ENCODE peak calls at places on chromosomes 13 and 19, in seven cellular contexts. G is naive thymus-derived CD8-positive, alpha-beta T cell; L is activated CD4-positive, alpha-beta T cell treated with anti-CD3 and anti-CD28 coated beads for 24 hours; X is iPS-NIHi11; J is activated naive CD4-positive, alpha-beta T cell treated with anti-CD3 and anti-CD28 coated beads, Interleukin-2, amount 50 U/mL, for 16 hours; O is RPMI8226; C is globus pallidus. P is an unnamed sample.

GRCh38 chr13:67281476-67281875 is 51.3 kb upstream of the PCDH9 start:
- DNase-seq in C (no peak), J (no peak), G (no peak), X (no peak), L (no peak), O (no peak), P (no peak)

GRCh38 chr13:78193853-78194252 is 275.2 kb upstream of the EDNRB start:
- DNase-seq in X (no peak), J (no peak), C (no peak), G (no peak), O (no peak), L (no peak), P (no peak)

GRCh38 chr13:113846639-113847318 is 17.1 kb downstream of the GAS6 start:
- DNase-seq in C (no peak), J (peak), G (peak), X (no peak), L (no peak), O (peak), P (no peak)

GRCh38 chr13:112545866-112546265 is 42.1 kb downstream of the TUBGCP3 start:
- DNase-seq in L (no peak), J (no peak), C (no peak), G (no peak), X (no peak), O (no peak), P (no peak)

GRCh38 chr19:9673912-9674668 is 810 bp downstream of the ZNF562 start:
- DNase-seq in X (no peak), J (peak), C (no peak), O (no peak), G (no peak), L (peak), P (peak)

GRCh38 chr13:113939129-113939904 is 34.6 kb downstream of the C13orf46 start:
- DNase-seq in J (no peak), O (no peak), X (no peak), C (no peak), G (peak), L (no peak), P (no peak)

GRCh38 chr13:77326905-77327604 is at the start of gene MYCBP2:
- DNase-seq in J (peak), C (peak), X (peak), O (peak), G (peak), L (peak), P (peak)

GRCh38 chr13:113152894-113153809 is 5.3 kb upstream of the PROZ start:
- DNase-seq in J (no peak), C (peak), O (no peak), G (no peak), X (no peak), L (no peak), P (peak)

GRCh38 chr19:31073485-31074221 is 275.6 kb downstream of the TSHZ3 start:
- DNase-seq in J (no peak), O (no peak), X (peak), C (no peak), G (no peak), L (no peak), P (no peak)

GRCh38 chr19:13033819-13034611 is 38.7 kb downstream of the NFIX start:
- DNase-seq in J (peak), G (peak), O (peak), X (peak), C (peak), L (peak), P (peak)

GRCh38 chr19:52991021-52991420 is 22.7 kb upstream of the ERVV-1 start:
- DNase-seq in L (no peak), C (no peak), G (no peak), J (no peak), O (no peak), X (no peak), P (no peak)

GRCh38 chr13:63481334-63481733 is 2065.7 kb upstream of the PCDH20 start:
- DNase-seq in L (no peak), C (no peak), J (no peak), G (no peak), O (no peak), X (no peak), P (no peak)

GRCh38 chr13:64234255-64234654 is 2818.6 kb upstream of the PCDH20 start:
- DNase-seq in L (no peak), C (no peak), O (no peak), J (no peak), X (no peak), G (no peak), P (no peak)

GRCh38 chr19:38713227-38713649 is 31.0 kb downstream of the CAPN12 start:
- DNase-seq in C (no peak), O (no peak), X (no peak), J (no peak), G (no peak), L (no peak), P (no peak)

GRCh38 chr19:5155586-5156210 is 184.9 kb downstream of the PTPRS start:
- DNase-seq in J (no peak), C (no peak), O (no peak), G (no peak), X (no peak), L (no peak), P (no peak)

GRCh38 chr13:73364706-73365105 is 305.9 kb downstream of the KLF5 start:
- DNase-seq in X (no peak), C (no peak), G (no peak), O (no peak), L (no peak), J (no peak), P (no peak)

GRCh38 chr19:4507804-4508203 is 10.5 kb downstream of the PLIN4 start:
- DNase-seq in O (no peak), X (no peak), J (no peak), L (no peak), G (no peak), C (no peak), P (no peak)

GRCh38 chr19:37513397-37513796 is 6.7 kb downstream of the ZNF793 start:
- DNase-seq in L (no peak), G (no peak), O (no peak), X (no peak), C (no peak), J (no peak), P (no peak)

GRCh38 chr13:95710313-95710712 is 33.4 kb downstream of the DNAJC3 start:
- DNase-seq in G (no peak), X (no peak), J (no peak), L (no peak), O (no peak), C (no peak), P (no peak)

GRCh38 chr13:46593403-46593802 is 40.4 kb downstream of the LRCH1 start:
- DNase-seq in J (peak), C (no peak), O (no peak), L (peak), G (peak), X (no peak), P (no peak)

GRCh38 chr19:48794291-48794690 is 16.5 kb downstream of the BCAT2 start:
- DNase-seq in X (no peak), J (no peak), O (no peak), G (no peak), C (no peak), L (no peak), P (no peak)

GRCh38 chr19:16016226-16017137 is 59.8 kb upstream of the TPM4 start:
- DNase-seq in O (no peak), J (no peak), X (no peak), G (no peak), L (no peak), C (no peak), P (no peak)

GRCh38 chr13:51298812-51299211 is 40.7 kb upstream of the SERPINE3 start:
- DNase-seq in X (no peak), O (no peak), G (no peak), L (no peak), C (no peak), J (no peak), P (no peak)

GRCh38 chr19:799076-799881 is 2.0 kb downstream of the PTBP1 start:
- DNase-seq in L (no peak), C (no peak), G (no peak), O (peak), X (no peak), J (no peak), P (no peak)

GRCh38 chr13:54492995-54493394 is 1464.4 kb downstream of the OLFM4 start:
- DNase-seq in C (no peak), X (no peak), O (no peak), J (no peak), G (no peak), L (no peak), P (no peak)

GRCh38 chr19:6002591-6002990 is 24.7 kb upstream of the RANBP3 start:
- DNase-seq in L (no peak), O (no peak), G (no peak), J (no peak), X (no peak), C (no peak), P (no peak)

GRCh38 chr19:38830039-38830733 is 1.4 kb downstream of the ECH1 start:
- DNase-seq in L (no peak), J (no peak), G (no peak), O (no peak), C (no peak), X (no peak), P (no peak)

GRCh38 chr19:18856385-18857126 is 24.8 kb downstream of the UPF1 start:
- DNase-seq in O (no peak), X (peak), G (no peak), L (no peak), C (peak), J (no peak), P (no peak)

GRCh38 chr13:107138468-107138867 is 570.5 kb upstream of the ARGLU1 start:
- DNase-seq in X (no peak), J (no peak), C (no peak), O (no peak), G (no peak), L (no peak), P (no peak)

GRCh38 chr13:104357174-104357573 is 1291.0 kb upstream of the SLC10A2 start:
- DNase-seq in X (no peak), G (no peak), O (no peak), L (no peak), J (no peak), C (no peak), P (no peak)

GRCh38 chr13:74174810-74175209 is 40.6 kb upstream of the KLF12 start:
- DNase-seq in G (no peak), J (no peak), O (no peak), X (no peak), L (no peak), C (no peak), P (no peak)

GRCh38 chr13:76331948-76332712 is 554.1 kb downstream of the KCTD12 start:
- DNase-seq in O (peak), G (no peak), L (no peak), J (no peak), C (no peak), X (no peak), P (no peak)

GRCh38 chr13:44352671-44353070 is 21.0 kb upstream of the SERP2 start:
- DNase-seq in J (no peak), G (no peak), C (no peak), X (no peak), L (no peak), O (no peak), P (no peak)

GRCh38 chr13:28754698-28755545 is 36.2 kb upstream of the SLC46A3 start:
- DNase-seq in L (no peak), C (no peak), X (peak), G (no peak), O (peak), J (no peak), P (no peak)

GRCh38 chr19:18725755-18726416 is 42.4 kb downstream of the CRTC1 start:
- DNase-seq in G (no peak), O (no peak), J (no peak), C (no peak), X (no peak), L (no peak), P (no peak)

GRCh38 chr19:45641274-45642105 is 2.3 kb upstream of the EML2 start:
- DNase-seq in J (peak), L (peak), O (peak), X (peak), C (peak), G (peak), P (peak)

GRCh38 chr19:35975608-35976214 is 19.3 kb upstream of the SDHAF1 start:
- DNase-seq in X (peak), O (peak), J (no peak), L (no peak), C (no peak), G (no peak), P (no peak)

GRCh38 chr19:4844348-4845179 is 13.1 kb upstream of the TICAM1 start:
- DNase-seq in L (no peak), O (no peak), C (no peak), G (no peak), X (no peak), J (no peak), P (no peak)

P was measured in COLO829.